ENCODE peak calls at places on chromosomes 11 and 22, in six cellular contexts. M is Caco-2, R is DMS153, W is fibroblast of lung, Q is NCI-H1436, L is putamen. I is an unnamed sample.
A peak's percentile ranks its signal among the peaks of the same experiment; 100 is the strongest.

GRCh38 chr11:92225563-92226308 is 1.1 kb downstream of the FAT3 start:
- DNase-seq in M (no peak), R (no peak), W (no peak), Q (no peak), L (peak; percentile 52), I (peak; percentile 84)

GRCh38 chr11:27254744-27255446 is 108.1 kb downstream of the CCDC34 start:
- DNase-seq in M (no peak), R (no peak), W (peak; percentile 94), Q (no peak), L (no peak), I (no peak)

GRCh38 chr11:119374632-119375394 is 6.7 kb downstream of the USP2 start:
- DNase-seq in M (no peak), R (no peak), W (no peak), Q (no peak), L (peak; percentile 85), I (no peak)

GRCh38 chr11:68345776-68346728 is 33.7 kb downstream of the LRP5 start:
- DNase-seq in M (no peak), R (no peak), W (no peak), Q (no peak), L (no peak), I (no peak)

GRCh38 chr11:114563077-114563476 is 3.4 kb upstream of the NXPE1 start:
- DNase-seq in M (no peak), R (no peak), W (peak; percentile 59), Q (no peak), L (no peak), I (no peak)

GRCh38 chr11:76033699-76034098 is 172.6 kb downstream of the WNT11 start:
- DNase-seq in M (no peak), R (no peak), W (no peak), Q (no peak), L (no peak), I (no peak)

GRCh38 chr22:17883356-17883755 is 109.1 kb upstream of the BID start:
- DNase-seq in M (no peak), R (no peak), W (no peak), Q (no peak), L (no peak), I (no peak)

GRCh38 chr22:22763512-22763911 is 119.1 kb downstream of the GGTLC2 start:
- DNase-seq in M (no peak), R (no peak), W (no peak), Q (no peak), L (no peak), I (no peak)

GRCh38 chr22:39215070-39215396 is 29.7 kb downstream of the PDGFB start:
- DNase-seq in M (no peak), R (no peak), W (no peak), Q (no peak), L (no peak), I (no peak)

GRCh38 chr22:44396021-44396726 is 83.4 kb upstream of the SHISAL1 start:
- DNase-seq in M (peak; percentile 26), R (no peak), W (no peak), Q (no peak), L (no peak), I (no peak)

GRCh38 chr11:118007040-118007439 is 20.8 kb downstream of the IL10RA start:
- DNase-seq in M (peak; percentile 12), R (no peak), W (no peak), Q (no peak), L (no peak), I (no peak)

GRCh38 chr11:9180784-9181183 is 84.4 kb downstream of the DENND5A start:
- DNase-seq in M (peak; percentile 39), R (no peak), W (peak; percentile 52), Q (no peak), L (no peak), I (no peak)

GRCh38 chr11:19772480-19772879 is 59.8 kb downstream of the NAV2 start:
- DNase-seq in M (no peak), R (no peak), W (no peak), Q (no peak), L (no peak), I (no peak)

GRCh38 chr22:42745118-42745517 is 24.4 kb upstream of the A4GALT start:
- DNase-seq in M (no peak), R (no peak), W (peak; percentile 76), Q (no peak), L (no peak), I (no peak)

GRCh38 chr11:76008474-76008873 is 193.5 kb downstream of the UVRAG start:
- DNase-seq in M (no peak), R (no peak), W (peak; percentile 79), Q (no peak), L (peak; percentile 2), I (no peak)

GRCh38 chr11:6129634-6130033 is 22.1 kb downstream of the OR56B4 start:
- DNase-seq in M (no peak), R (no peak), W (no peak), Q (no peak), L (no peak), I (no peak)

GRCh38 chr11:130602700-130603584 is 154.5 kb downstream of the ADAMTS15 start:
- DNase-seq in M (no peak), R (no peak), W (no peak), Q (no peak), L (no peak), I (no peak)

GRCh38 chr11:86571273-86571948 is 101.0 kb downstream of the ME3 start:
- DNase-seq in M (peak; percentile 93), R (no peak), W (no peak), Q (no peak), L (no peak), I (no peak)

GRCh38 chr11:104003491-104003890 is 32.9 kb upstream of the DDI1 start:
- DNase-seq in M (no peak), R (no peak), W (peak; percentile 85), Q (no peak), L (no peak), I (no peak)

GRCh38 chr11:14725150-14725549 is 81.5 kb downstream of the PDE3B start:
- DNase-seq in M (no peak), R (no peak), W (no peak), Q (no peak), L (no peak), I (no peak)

GRCh38 chr11:110121204-110121603 is 28.0 kb downstream of the ZC3H12C start:
- DNase-seq in M (no peak), R (no peak), W (peak; percentile 74), Q (no peak), L (no peak), I (peak; percentile 47)

GRCh38 chr11:10669258-10670033 is 24.1 kb downstream of the IRAG1 start:
- DNase-seq in M (peak; percentile 59), R (peak; percentile 70), W (peak; percentile 62), Q (no peak), L (no peak), I (peak; percentile 63)

GRCh38 chr11:117970400-117971024 is 15.7 kb upstream of the IL10RA start:
- DNase-seq in M (no peak), R (peak; percentile 2), W (no peak), Q (no peak), L (no peak), I (no peak)

GRCh38 chr11:27910186-27910941 is 197.6 kb downstream of the KIF18A start:
- DNase-seq in M (no peak), R (no peak), W (peak; percentile 84), Q (no peak), L (no peak), I (no peak)

GRCh38 chr11:33063326-33063775 is 24.0 kb downstream of the TCP11L1 start:
- DNase-seq in M (no peak), R (no peak), W (peak; percentile 52), Q (no peak), L (no peak), I (no peak)

GRCh38 chr11:95248666-95249467 is 17.9 kb upstream of the SESN3 start:
- DNase-seq in M (no peak), R (no peak), W (no peak), Q (no peak), L (no peak), I (no peak)

GRCh38 chr11:110907629-110908028 is 195.4 kb upstream of the ARHGAP20 start:
- DNase-seq in M (no peak), R (peak; percentile 53), W (peak; percentile 99), Q (no peak), L (no peak), I (no peak)

GRCh38 chr11:34345012-34345804 is 12.6 kb downstream of the ABTB2 start:
- DNase-seq in M (no peak), R (peak; percentile 58), W (peak; percentile 96), Q (no peak), L (no peak), I (peak; percentile 60)

GRCh38 chr11:45289369-45289768 is 3.2 kb upstream of the SYT13 start:
- DNase-seq in M (no peak), R (no peak), W (peak; percentile 70), Q (no peak), L (no peak), I (no peak)

I was measured in NCI-H345.